ENCODE peak calls at places on chromosomes 1 and 21, in seven cellular contexts. C is naive thymus-derived CD4-positive, alpha-beta T cell; H is upper lobe of left lung; M is heart right ventricle; F is IMR-90; D is CD8-positive, alpha-beta memory T cell; N is pancreas. R is an unnamed sample.

GRCh38 chr1:84090447-84091244 is 53.4 kb upstream of the PRKACB start:
- DNase-seq in N (no peak), F (no peak), D (peak; percentile 57), C (no peak), H (no peak), M (no peak), R (no peak)

GRCh38 chr1:85857991-85858390 is 149.8 kb upstream of the ZNHIT6 start:
- DNase-seq in D (no peak), H (no peak), F (no peak), C (no peak), M (no peak), N (no peak), R (no peak)

GRCh38 chr1:171127481-171127880 is 36.8 kb downstream of the FMO3 start:
- DNase-seq in C (no peak), N (no peak), H (no peak), F (peak; percentile 85), D (no peak), M (no peak), R (no peak)

GRCh38 chr21:39712976-39713375 is 32.0 kb upstream of the IGSF5 start:
- DNase-seq in C (no peak), D (no peak), F (no peak), H (no peak), M (no peak), N (no peak), R (no peak)

GRCh38 chr1:184299076-184299790 is 87.6 kb upstream of the C1orf21 start:
- DNase-seq in D (no peak), C (no peak), N (no peak), M (no peak), F (peak; percentile 95), H (no peak), R (no peak)

GRCh38 chr1:24968941-24969585 is 39.0 kb upstream of the RUNX3 start:
- DNase-seq in H (no peak), F (no peak), M (no peak), C (no peak), N (no peak), D (no peak), R (no peak)

GRCh38 chr1:46202975-46203737 is at the start of gene LURAP1:
- DNase-seq in M (peak; percentile 69), H (peak; percentile 44), F (peak; percentile 72), N (no peak), D (peak; percentile 39), C (peak; percentile 53), R (peak; percentile 17)

GRCh38 chr1:171563675-171564074 is 58.4 kb upstream of the MYOCOS start:
- DNase-seq in M (no peak), F (peak; percentile 76), C (no peak), H (no peak), N (no peak), D (no peak), R (no peak)

GRCh38 chr1:179809506-179810366 is 66.6 kb downstream of the FAM163A start:
- DNase-seq in F (peak; percentile 78), D (peak; percentile 74), C (peak; percentile 59), H (peak; percentile 68), N (no peak), M (peak; percentile 30), R (peak; percentile 57)

GRCh38 chr1:9875636-9876000 is 34.5 kb downstream of the CTNNBIP1 start:
- DNase-seq in C (no peak), N (no peak), H (no peak), F (no peak), D (no peak), M (no peak), R (no peak)

GRCh38 chr1:147669475-147670318 is 627 bp downstream of the ACP6 start:
- DNase-seq in D (peak; percentile 43), M (peak; percentile 39), H (peak; percentile 77), C (peak; percentile 54), N (peak; percentile 84), F (peak; percentile 47), R (peak; percentile 17)

GRCh38 chr1:205313681-205314308 is 7.8 kb downstream of the NUAK2 start:
- DNase-seq in C (peak; percentile 39), F (peak; percentile 86), H (peak; percentile 64), M (peak; percentile 49), N (no peak), D (peak; percentile 74), R (no peak)

GRCh38 chr1:31238986-31239613 is 587 bp downstream of the NKAIN1 start:
- DNase-seq in N (peak; percentile 58), H (no peak), M (no peak), D (no peak), F (no peak), C (no peak), R (no peak)

GRCh38 chr1:186958520-186958919 is 129.8 kb downstream of the PLA2G4A start:
- DNase-seq in C (no peak), D (no peak), N (no peak), H (no peak), M (no peak), F (peak; percentile 91), R (no peak)

GRCh38 chr1:194117582-194117981 is 931.2 kb upstream of the B3GALT2 start:
- DNase-seq in N (no peak), D (no peak), H (no peak), M (no peak), C (no peak), F (no peak), R (no peak)

GRCh38 chr21:36678538-36678937 is 20.4 kb upstream of the SIM2 start:
- DNase-seq in N (no peak), D (no peak), H (no peak), C (no peak), M (no peak), F (no peak), R (no peak)

GRCh38 chr1:62068978-62069377 is 125.7 kb upstream of the L1TD1 start:
- DNase-seq in H (no peak), D (no peak), N (no peak), C (no peak), M (no peak), F (peak; percentile 17), R (no peak)

GRCh38 chr1:204730826-204731459 is 45.4 kb upstream of the LRRN2 start:
- DNase-seq in H (no peak), C (no peak), D (no peak), F (no peak), N (no peak), M (no peak), R (no peak)

GRCh38 chr1:19329611-19330010 is 17.5 kb downstream of the SLC66A1 start:
- DNase-seq in N (no peak), C (no peak), F (no peak), M (no peak), D (no peak), H (no peak), R (no peak)

GRCh38 chr1:178946855-178947687 is 76.2 kb upstream of the ANGPTL1 start:
- DNase-seq in F (no peak), D (no peak), M (no peak), C (no peak), H (no peak), N (no peak), R (no peak)

GRCh38 chr1:118535901-118536300 is 350.9 kb upstream of the SPAG17 start:
- DNase-seq in D (no peak), N (no peak), H (no peak), M (no peak), C (no peak), F (no peak), R (no peak)

GRCh38 chr1:6234502-6235295 is 1.1 kb downstream of the ICMT start:
- DNase-seq in D (no peak), C (no peak), F (peak; percentile 45), N (peak; percentile 25), M (no peak), H (no peak), R (no peak)

GRCh38 chr1:26833432-26834405 is 7.2 kb downstream of the ZDHHC18 start:
- DNase-seq in N (no peak), F (no peak), H (peak; percentile 83), D (peak; percentile 90), C (peak; percentile 82), M (no peak), R (peak; percentile 85)

GRCh38 chr1:206456577-206457375 is 13.5 kb upstream of the IKBKE start:
- DNase-seq in N (no peak), D (no peak), M (no peak), C (no peak), F (no peak), H (no peak), R (no peak)

GRCh38 chr1:79128726-79129125 is 122.2 kb upstream of the ADGRL4 start:
- DNase-seq in N (no peak), H (no peak), F (peak; percentile 93), M (no peak), D (no peak), C (no peak), R (no peak)

GRCh38 chr1:238474263-238474662 is 583.5 kb upstream of the ZP4 start:
- DNase-seq in D (no peak), C (no peak), H (no peak), F (no peak), M (no peak), N (no peak), R (no peak)
- H3K9me3 ChIP-seq in D (no peaks in the 10 kb centered on the region), C (no peaks in the 10 kb centered on the region), H (no peaks in the 10 kb centered on the region), F (no peaks in the 10 kb centered on the region), M (no peaks in the 10 kb centered on the region), N (no peaks in the 10 kb centered on the region), R (no peaks in the 10 kb centered on the region)

DNA sequence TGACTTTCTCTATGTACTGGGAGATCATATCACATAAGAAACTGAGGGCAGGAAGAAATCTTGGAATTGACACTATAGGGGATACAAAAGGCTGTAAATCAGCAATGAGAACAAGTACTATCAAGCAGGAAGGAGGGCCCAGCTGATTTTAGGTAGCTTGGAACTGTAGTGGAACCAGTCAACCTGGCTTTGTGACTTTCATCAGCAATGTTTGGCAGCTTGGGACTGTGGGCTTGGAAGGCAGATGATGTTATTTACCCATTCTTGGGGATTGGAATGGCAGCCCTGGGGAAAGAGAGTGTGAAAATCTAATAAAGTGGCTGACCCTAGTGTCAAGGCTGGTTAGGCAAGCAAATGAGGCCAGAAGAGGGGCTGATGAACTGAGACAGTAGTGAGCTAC is 1073.3 kb downstream of the ADGRL2 start:
- DNase-seq in C (no peak), M (no peak), F (no peak), D (no peak), H (no peak), N (no peak), R (no peak)
- H3K9me3 ChIP-seq in C (no peaks in the 10 kb centered on the region), M (no peaks in the 10 kb centered on the region), F (no peaks in the 10 kb centered on the region), D (no peaks in the 10 kb centered on the region), H (no peaks in the 10 kb centered on the region), N (no peaks in the 10 kb centered on the region), R (no peaks in the 10 kb centered on the region)

DNA sequence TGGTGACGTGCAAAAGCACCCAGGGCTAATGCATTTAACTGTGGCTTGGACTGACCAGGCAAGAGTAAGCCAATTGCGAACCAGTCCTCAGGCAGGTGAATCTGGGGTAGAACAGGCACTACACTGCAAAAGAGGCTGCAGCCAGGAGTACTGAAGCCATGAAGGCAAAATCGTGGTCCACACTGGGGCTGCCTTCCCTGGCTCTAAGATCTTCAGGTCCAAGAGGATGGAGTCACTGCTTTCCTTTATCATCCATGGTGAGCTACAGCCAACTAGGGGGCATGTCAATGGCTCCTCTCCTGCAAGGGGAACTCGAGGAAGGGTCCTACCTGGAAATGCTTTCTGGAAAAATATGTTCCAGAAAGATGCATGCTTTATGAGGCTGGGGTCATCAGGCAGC is 100.6 kb upstream of the AJAP1 start:
- DNase-seq in F (no peak), H (no peak), N (no peak), C (no peak), M (no peak), D (no peak), R (no peak)
- H3K9me3 ChIP-seq in F (peaks cover 24% of the 10 kb centered on the region), H (no peaks in the 10 kb centered on the region), N (no peaks in the 10 kb centered on the region), C (no peaks in the 10 kb centered on the region), M (no peaks in the 10 kb centered on the region), D (no peaks in the 10 kb centered on the region), R (no peaks in the 10 kb centered on the region)

DNA sequence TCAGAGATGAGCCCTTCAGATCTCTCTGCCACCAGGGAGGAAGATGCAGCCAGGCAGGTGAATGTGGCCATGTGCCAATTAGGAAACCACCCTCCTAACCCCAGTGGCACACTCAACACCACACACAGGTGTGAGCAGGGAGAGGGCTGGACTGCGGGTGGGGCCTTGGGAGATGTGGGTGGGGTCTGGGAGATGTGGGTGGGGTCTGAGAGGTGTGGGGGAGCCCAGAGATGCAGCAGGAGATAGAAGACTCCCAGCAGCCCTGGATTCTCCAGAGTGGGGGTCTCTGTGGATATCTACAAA is 43.2 kb upstream of the COL6A1 start:
- DNase-seq in C (no peak), D (no peak), H (no peak), N (no peak), F (no peak), M (no peak), R (no peak)
- H3K9me3 ChIP-seq in C (no peaks in the 10 kb centered on the region), D (no peaks in the 10 kb centered on the region), H (peaks cover 12% of the 10 kb centered on the region), N (no peaks in the 10 kb centered on the region), F (peaks cover 27% of the 10 kb centered on the region), M (peaks cover 17% of the 10 kb centered on the region), R (no peaks in the 10 kb centered on the region)

R was measured in T-helper 17 cell.